ENCODE peak calls at places on chromosomes 13 and 19, in seven cellular contexts. One of them, this sample, is unnamed.

GRCh38 chr13:110158201-110158600 is 148.8 kb downstream of the COL4A1 start:
- DNase-seq in BJ: no peak
- DNase-seq in neural progenitor cell: no peak
- DNase-seq in endodermal cell: peak
- DNase-seq in neural crest cell: no peak
- DNase-seq in thoracic aorta: no peak
- DNase-seq in cardiac fibroblast: no peak
- DNase-seq in this sample: no peak

GRCh38 chr19:1608414-1609391 is 3.4 kb upstream of the UQCR11 start:
- DNase-seq in endodermal cell: no peak
- DNase-seq in thoracic aorta: no peak
- DNase-seq in BJ: no peak
- DNase-seq in cardiac fibroblast: no peak
- DNase-seq in neural progenitor cell: no peak
- DNase-seq in neural crest cell: no peak
- DNase-seq in this sample: no peak

GRCh38 chr13:102598061-102598460 is 1.3 kb downstream of the TPP2 start:
- DNase-seq in BJ: no peak
- DNase-seq in neural progenitor cell: no peak
- DNase-seq in endodermal cell: no peak
- DNase-seq in cardiac fibroblast: peak
- DNase-seq in thoracic aorta: no peak
- DNase-seq in neural crest cell: no peak
- DNase-seq in this sample: no peak

GRCh38 chr13:110164706-110165105 is 142.3 kb downstream of the COL4A1 start:
- DNase-seq in neural crest cell: no peak
- DNase-seq in endodermal cell: peak
- DNase-seq in BJ: no peak
- DNase-seq in cardiac fibroblast: no peak
- DNase-seq in thoracic aorta: no peak
- DNase-seq in neural progenitor cell: no peak
- DNase-seq in this sample: no peak

GRCh38 chr13:51317262-51317661 is 22.2 kb upstream of the SERPINE3 start:
- DNase-seq in thoracic aorta: no peak
- DNase-seq in neural progenitor cell: no peak
- DNase-seq in endodermal cell: no peak
- DNase-seq in neural crest cell: no peak
- DNase-seq in cardiac fibroblast: peak
- DNase-seq in BJ: no peak
- DNase-seq in this sample: peak

GRCh38 chr13:45219938-45220375 is 19.1 kb upstream of the KCTD4 start:
- DNase-seq in BJ: no peak
- DNase-seq in thoracic aorta: no peak
- DNase-seq in neural crest cell: no peak
- DNase-seq in neural progenitor cell: no peak
- DNase-seq in endodermal cell: no peak
- DNase-seq in cardiac fibroblast: peak
- DNase-seq in this sample: no peak

GRCh38 chr19:35395762-35396199 is 24.9 kb downstream of the GPR42 start:
- DNase-seq in BJ: no peak
- DNase-seq in endodermal cell: peak
- DNase-seq in cardiac fibroblast: no peak
- DNase-seq in neural progenitor cell: peak
- DNase-seq in neural crest cell: peak
- DNase-seq in thoracic aorta: no peak
- DNase-seq in this sample: no peak

GRCh38 chr19:33821871-33822270 is 25.2 kb downstream of the KCTD15 start:
- DNase-seq in endodermal cell: no peak
- DNase-seq in neural progenitor cell: no peak
- DNase-seq in thoracic aorta: no peak
- DNase-seq in cardiac fibroblast: peak
- DNase-seq in neural crest cell: no peak
- DNase-seq in BJ: no peak
- DNase-seq in this sample: no peak

GRCh38 chr19:2129486-2129885 is 21.9 kb downstream of the AP3D1 start:
- DNase-seq in neural crest cell: no peak
- DNase-seq in cardiac fibroblast: no peak
- DNase-seq in neural progenitor cell: no peak
- DNase-seq in BJ: no peak
- DNase-seq in endodermal cell: no peak
- DNase-seq in thoracic aorta: no peak
- DNase-seq in this sample: no peak

GRCh38 chr19:370641-371330 is 26.2 kb upstream of the MIER2 start:
- DNase-seq in endodermal cell: peak
- DNase-seq in BJ: no peak
- DNase-seq in thoracic aorta: no peak
- DNase-seq in neural progenitor cell: no peak
- DNase-seq in cardiac fibroblast: no peak
- DNase-seq in neural crest cell: no peak
- DNase-seq in this sample: no peak

GRCh38 chr19:6269101-6269886 is 10.5 kb downstream of the MLLT1 start:
- DNase-seq in thoracic aorta: no peak
- DNase-seq in neural progenitor cell: no peak
- DNase-seq in BJ: no peak
- DNase-seq in endodermal cell: no peak
- DNase-seq in neural crest cell: no peak
- DNase-seq in cardiac fibroblast: no peak
- DNase-seq in this sample: no peak

GRCh38 chr13:30443957-30444404 is 21.7 kb downstream of the UBE2L5 start:
- DNase-seq in thoracic aorta: no peak
- DNase-seq in neural progenitor cell: no peak
- DNase-seq in cardiac fibroblast: no peak
- DNase-seq in neural crest cell: no peak
- DNase-seq in BJ: no peak
- DNase-seq in endodermal cell: no peak
- DNase-seq in this sample: no peak

GRCh38 chr13:37690361-37690760 is 91.8 kb upstream of the POSTN start:
- DNase-seq in neural progenitor cell: no peak
- DNase-seq in thoracic aorta: no peak
- DNase-seq in cardiac fibroblast: no peak
- DNase-seq in BJ: no peak
- DNase-seq in endodermal cell: no peak
- DNase-seq in neural crest cell: no peak
- DNase-seq in this sample: no peak

GRCh38 chr19:373391-374182 is 29.0 kb upstream of the MIER2 start:
- DNase-seq in BJ: no peak
- DNase-seq in endodermal cell: peak
- DNase-seq in thoracic aorta: no peak
- DNase-seq in neural crest cell: no peak
- DNase-seq in neural progenitor cell: no peak
- DNase-seq in cardiac fibroblast: no peak
- DNase-seq in this sample: no peak

GRCh38 chr19:8320564-8321066 is 560 bp downstream of the NDUFA7 start:
- DNase-seq in endodermal cell: peak
- DNase-seq in BJ: no peak
- DNase-seq in neural crest cell: no peak
- DNase-seq in neural progenitor cell: peak
- DNase-seq in thoracic aorta: no peak
- DNase-seq in cardiac fibroblast: peak
- DNase-seq in this sample: no peak

GRCh38 chr13:110546933-110547332 is 14.6 kb downstream of the RAB20 start:
- DNase-seq in neural crest cell: no peak
- DNase-seq in neural progenitor cell: no peak
- DNase-seq in BJ: peak
- DNase-seq in endodermal cell: no peak
- DNase-seq in thoracic aorta: no peak
- DNase-seq in cardiac fibroblast: peak
- DNase-seq in this sample: no peak

GRCh38 chr19:41226874-41227390 is 7.9 kb downstream of the AXL start:
- DNase-seq in BJ: no peak
- DNase-seq in cardiac fibroblast: no peak
- DNase-seq in thoracic aorta: no peak
- DNase-seq in neural crest cell: no peak
- DNase-seq in endodermal cell: no peak
- DNase-seq in neural progenitor cell: no peak
- DNase-seq in this sample: no peak

GRCh38 chr19:45553464-45553863 is 31.1 kb downstream of the OPA3 start:
- DNase-seq in endodermal cell: peak
- DNase-seq in neural progenitor cell: peak
- DNase-seq in cardiac fibroblast: no peak
- DNase-seq in thoracic aorta: no peak
- DNase-seq in neural crest cell: no peak
- DNase-seq in BJ: no peak
- DNase-seq in this sample: no peak

GRCh38 chr13:32850311-32851052 is 165.7 kb upstream of the KL start:
- DNase-seq in BJ: peak
- DNase-seq in thoracic aorta: no peak
- DNase-seq in neural progenitor cell: no peak
- DNase-seq in cardiac fibroblast: no peak
- DNase-seq in endodermal cell: peak
- DNase-seq in neural crest cell: no peak
- DNase-seq in this sample: no peak

GRCh38 chr19:4052114-4052992 is 14.3 kb downstream of the ZBTB7A start:
- DNase-seq in BJ: no peak
- DNase-seq in thoracic aorta: no peak
- DNase-seq in cardiac fibroblast: peak
- DNase-seq in endodermal cell: no peak
- DNase-seq in neural crest cell: no peak
- DNase-seq in neural progenitor cell: no peak
- DNase-seq in this sample: no peak

GRCh38 chr13:47184311-47184710 is 287.5 kb upstream of the HTR2A start:
- DNase-seq in neural crest cell: no peak
- DNase-seq in endodermal cell: no peak
- DNase-seq in neural progenitor cell: no peak
- DNase-seq in BJ: peak
- DNase-seq in cardiac fibroblast: no peak
- DNase-seq in thoracic aorta: no peak
- DNase-seq in this sample: no peak

GRCh38 chr13:98570929-98571372 is 6.0 kb downstream of the STK24 start:
- DNase-seq in cardiac fibroblast: peak
- DNase-seq in thoracic aorta: no peak
- DNase-seq in BJ: no peak
- DNase-seq in endodermal cell: no peak
- DNase-seq in neural crest cell: no peak
- DNase-seq in neural progenitor cell: no peak
- DNase-seq in this sample: no peak

GRCh38 chr13:113630804-113631203 is 27.2 kb downstream of the ATP4B start:
- DNase-seq in neural crest cell: no peak
- DNase-seq in thoracic aorta: no peak
- DNase-seq in BJ: no peak
- DNase-seq in endodermal cell: no peak
- DNase-seq in cardiac fibroblast: no peak
- DNase-seq in neural progenitor cell: no peak
- DNase-seq in this sample: no peak

GRCh38 chr13:113656831-113657671 is 947 bp downstream of the ATP4B start:
- DNase-seq in BJ: no peak
- DNase-seq in cardiac fibroblast: no peak
- DNase-seq in neural progenitor cell: no peak
- DNase-seq in neural crest cell: no peak
- DNase-seq in thoracic aorta: no peak
- DNase-seq in endodermal cell: peak
- DNase-seq in this sample: no peak

GRCh38 chr19:21569497-21569870 is 64.1 kb downstream of the ZNF429 start:
- DNase-seq in cardiac fibroblast: peak
- DNase-seq in neural progenitor cell: no peak
- DNase-seq in thoracic aorta: no peak
- DNase-seq in neural crest cell: no peak
- DNase-seq in endodermal cell: no peak
- DNase-seq in BJ: no peak
- DNase-seq in this sample: peak

GRCh38 chr13:48405865-48406264 is 7.0 kb downstream of the LPAR6 start:
- DNase-seq in neural crest cell: no peak
- DNase-seq in BJ: no peak
- DNase-seq in endodermal cell: no peak
- DNase-seq in neural progenitor cell: no peak
- DNase-seq in thoracic aorta: no peak
- DNase-seq in cardiac fibroblast: peak
- DNase-seq in this sample: no peak

GRCh38 chr19:15419413-15420025 is 731 bp upstream of the AKAP8L start:
- DNase-seq in neural crest cell: no peak
- DNase-seq in endodermal cell: no peak
- DNase-seq in BJ: no peak
- DNase-seq in neural progenitor cell: no peak
- DNase-seq in thoracic aorta: no peak
- DNase-seq in cardiac fibroblast: peak
- DNase-seq in this sample: no peak
- TF ChIP-seq CTCF in neural crest cell: peak
- TF ChIP-seq CTCF in endodermal cell: peak
- TF ChIP-seq CTCF in BJ: no peak
- TF ChIP-seq CTCF in neural progenitor cell: no peak
- TF ChIP-seq CTCF in thoracic aorta: no peak
- TF ChIP-seq CTCF in cardiac fibroblast: no peak
- TF ChIP-seq CTCF in this sample: no peak

DNA sequence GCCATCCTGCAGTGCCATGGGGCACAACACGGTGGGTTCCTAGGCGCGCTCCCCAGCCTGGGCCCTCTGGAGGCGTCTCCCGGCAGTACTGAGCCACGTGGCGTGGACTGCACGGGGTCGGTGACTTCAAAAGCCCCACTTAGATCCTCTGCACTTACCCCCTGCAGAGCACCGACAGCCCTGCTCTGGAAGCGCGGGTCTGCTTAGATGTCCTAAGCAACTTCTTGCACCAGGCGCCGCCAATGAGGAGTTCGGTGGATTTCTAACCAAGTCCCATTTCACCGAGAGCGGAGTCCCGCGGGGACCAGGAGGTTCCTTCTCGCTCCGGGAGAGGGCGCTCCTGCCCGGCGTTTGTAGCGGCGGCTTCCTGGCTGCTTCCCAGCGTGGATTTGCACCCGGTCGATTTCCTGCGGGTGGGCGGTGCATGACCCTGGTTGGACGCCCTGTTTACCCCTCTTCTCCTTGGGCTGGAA is 25.2 kb upstream of the ZNF845 start:
- DNase-seq in neural progenitor cell: peak
- DNase-seq in neural crest cell: peak
- DNase-seq in thoracic aorta: no peak
- DNase-seq in cardiac fibroblast: peak
- DNase-seq in BJ: no peak
- DNase-seq in endodermal cell: peak
- DNase-seq in this sample: no peak
- TF ChIP-seq CTCF in neural progenitor cell: peak
- TF ChIP-seq CTCF in neural crest cell: peak
- TF ChIP-seq CTCF in thoracic aorta: no peak
- TF ChIP-seq CTCF in cardiac fibroblast: peak
- TF ChIP-seq CTCF in BJ: peak
- TF ChIP-seq CTCF in endodermal cell: peak
- TF ChIP-seq CTCF in this sample: peak

GRCh38 chr19:14580623-14581237 is 2.2 kb upstream of the CLEC17A start:
- DNase-seq in cardiac fibroblast: no peak
- DNase-seq in thoracic aorta: no peak
- DNase-seq in endodermal cell: no peak
- DNase-seq in neural progenitor cell: no peak
- DNase-seq in BJ: no peak
- DNase-seq in neural crest cell: no peak
- DNase-seq in this sample: no peak
- TF ChIP-seq CTCF in cardiac fibroblast: no peak
- TF ChIP-seq CTCF in thoracic aorta: no peak
- TF ChIP-seq CTCF in endodermal cell: peak
- TF ChIP-seq CTCF in neural progenitor cell: peak
- TF ChIP-seq CTCF in BJ: no peak
- TF ChIP-seq CTCF in neural crest cell: no peak
- TF ChIP-seq CTCF in this sample: no peak

DNA sequence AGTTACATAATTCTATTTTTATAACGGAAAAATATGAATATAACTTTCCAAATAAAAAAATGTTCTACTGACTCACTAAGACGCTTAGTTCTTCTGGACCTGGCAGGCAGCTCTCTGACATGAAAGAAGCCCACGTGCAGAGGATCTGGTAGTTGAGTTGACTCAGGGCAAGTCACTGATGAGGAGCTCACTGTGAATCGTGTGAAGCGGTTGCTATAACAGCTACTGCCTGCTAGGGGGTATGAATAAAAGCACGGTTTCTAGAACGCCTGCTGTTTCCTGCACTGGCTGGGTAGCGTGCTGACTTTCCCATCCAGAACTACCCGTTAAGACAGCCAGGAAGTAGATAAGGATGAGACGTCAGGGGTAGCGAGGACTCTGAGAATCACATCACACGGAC is 54.7 kb upstream of the WASF3 start:
- DNase-seq in neural crest cell: no peak
- DNase-seq in endodermal cell: peak
- DNase-seq in neural progenitor cell: peak
- DNase-seq in thoracic aorta: no peak
- DNase-seq in BJ: no peak
- DNase-seq in cardiac fibroblast: peak
- DNase-seq in this sample: no peak
- TF ChIP-seq CTCF in neural crest cell: no peak
- TF ChIP-seq CTCF in endodermal cell: peak
- TF ChIP-seq CTCF in neural progenitor cell: peak
- TF ChIP-seq CTCF in thoracic aorta: no peak
- TF ChIP-seq CTCF in BJ: peak
- TF ChIP-seq CTCF in cardiac fibroblast: peak
- TF ChIP-seq CTCF in this sample: no peak